ENCODE peak calls at places on chromosome 10, in six cellular contexts. T is ovary, D is heart left ventricle, K is A549, V is K562, A is body of pancreas. E is an unnamed sample.

GRCh38 chr10:73931767-73932624 is 21.1 kb downstream of the PLAU start:
- DNase-seq in V (peak), T (no peak), D (no peak), K (peak), A (peak), E (no peak)

GRCh38 chr10:36608251-36608650 is 517.1 kb upstream of the ANKRD30A start:
- DNase-seq in D (no peak), A (no peak), T (no peak), V (no peak), K (no peak), E (no peak)

GRCh38 chr10:103470755-103471653 is 8.0 kb downstream of the CALHM3 start:
- DNase-seq in D (peak), K (no peak), V (peak), A (no peak), T (no peak), E (peak)

GRCh38 chr10:32142646-32143045 is 86.4 kb upstream of the KIF5B start:
- DNase-seq in V (no peak), D (no peak), A (no peak), T (no peak), K (no peak), E (no peak)

GRCh38 chr10:26706206-26706605 is 8.7 kb downstream of the PDSS1 start:
- DNase-seq in D (no peak), T (no peak), K (no peak), V (no peak), A (no peak), E (no peak)

GRCh38 chr10:125161570-125162139 is 1.3 kb upstream of the CTBP2 start:
- DNase-seq in K (no peak), V (no peak), A (peak), D (no peak), T (no peak), E (no peak)

GRCh38 chr10:127840884-127841283 is 51.9 kb downstream of the CLRN3 start:
- DNase-seq in T (no peak), K (no peak), A (no peak), D (no peak), V (no peak), E (no peak)

GRCh38 chr10:1449806-1450205 is 287.5 kb downstream of the ADARB2 start:
- DNase-seq in V (no peak), T (no peak), K (no peak), D (no peak), A (no peak), E (no peak)

GRCh38 chr10:87585565-87586514 is 73.8 kb upstream of the PAPSS2 start:
- DNase-seq in K (peak), D (no peak), V (peak), T (no peak), A (peak), E (no peak)

GRCh38 chr10:126009590-126009989 is 113.2 kb downstream of the FANK1 start:
- DNase-seq in T (no peak), D (no peak), K (no peak), A (no peak), V (no peak), E (no peak)

GRCh38 chr10:8543361-8544056 is 489.0 kb downstream of the GATA3 start:
- DNase-seq in K (no peak), V (no peak), D (no peak), T (no peak), A (no peak), E (no peak)

GRCh38 chr10:90969947-90970673 is 49.2 kb upstream of the ANKRD1 start:
- DNase-seq in D (no peak), A (no peak), K (no peak), V (no peak), T (no peak), E (no peak)

GRCh38 chr10:86300399-86300925 is 66.1 kb downstream of the GRID1 start:
- DNase-seq in A (no peak), T (no peak), D (no peak), K (no peak), V (no peak), E (no peak)

GRCh38 chr10:63553473-63553872 is 32.3 kb downstream of the REEP3 start:
- DNase-seq in T (no peak), A (no peak), V (no peak), K (no peak), D (no peak), E (no peak)

GRCh38 chr10:28939352-28940157 is 262.2 kb downstream of the BAMBI start:
- DNase-seq in K (peak), T (peak), V (peak), D (peak), A (peak), E (peak)

GRCh38 chr10:118543714-118544400 is 51.6 kb downstream of the PRLHR start:
- DNase-seq in D (no peak), K (peak), A (peak), V (peak), T (no peak), E (peak)

GRCh38 chr10:130989670-130990247 is 321.8 kb downstream of the TCERG1L start:
- DNase-seq in D (no peak), V (no peak), T (no peak), K (no peak), A (no peak), E (no peak)

GRCh38 chr10:70296406-70296899 is 12.6 kb upstream of the NPFFR1 start:
- DNase-seq in A (peak), D (peak), K (peak), V (peak), T (peak), E (peak)

GRCh38 chr10:82089327-82089726 is 214.3 kb downstream of the NRG3 start:
- DNase-seq in D (no peak), K (no peak), T (no peak), A (no peak), V (no peak), E (no peak)

GRCh38 chr10:18666810-18667209 is 7.6 kb downstream of the ARL5B start:
- DNase-seq in V (no peak), K (no peak), D (no peak), A (no peak), T (no peak), E (no peak)

GRCh38 chr10:67858971-67859370 is 21.0 kb upstream of the DNAJC12 start:
- DNase-seq in D (no peak), K (no peak), A (no peak), T (no peak), V (no peak), E (no peak)

GRCh38 chr10:6045600-6046457 is 16.3 kb downstream of the IL2RA start:
- DNase-seq in K (no peak), A (no peak), V (no peak), D (no peak), T (no peak), E (no peak)

GRCh38 chr10:9096288-9096687 is 1041.8 kb downstream of the GATA3 start:
- DNase-seq in A (no peak), T (no peak), D (no peak), K (no peak), V (no peak), E (no peak)

DNA sequence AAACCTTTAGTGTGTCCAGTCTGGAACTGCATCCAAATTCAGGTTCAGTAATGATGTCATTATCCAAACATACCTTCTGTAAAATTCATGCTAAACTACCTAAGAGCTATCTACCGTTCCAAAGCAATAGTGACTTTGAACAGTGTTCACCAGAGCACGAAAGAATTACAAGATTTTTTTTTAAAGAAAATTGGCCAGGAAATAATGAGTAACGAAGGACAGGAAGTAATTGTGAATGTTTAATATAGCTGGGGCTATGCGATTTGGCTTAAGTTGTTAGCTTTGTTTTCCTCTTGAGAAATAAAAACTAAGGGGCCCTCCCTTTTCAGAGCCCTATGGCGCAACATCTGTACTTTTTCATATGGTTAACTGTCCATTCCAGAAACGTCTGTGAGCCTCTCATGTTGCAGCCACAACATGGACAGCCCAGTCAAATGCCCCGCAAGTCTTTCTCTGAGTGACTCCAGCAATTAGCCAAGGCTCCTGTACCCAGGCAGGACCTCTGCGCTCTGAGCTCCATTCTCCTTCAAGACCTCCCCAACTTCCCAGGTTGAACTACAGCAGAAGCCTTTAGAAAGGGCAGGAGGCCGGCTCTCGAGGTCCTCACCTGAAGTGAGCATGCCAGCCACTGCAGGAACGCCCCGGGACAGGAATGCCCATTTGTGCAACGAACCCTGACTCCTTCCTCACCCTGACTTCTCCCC is 622 bp upstream of the FAS start:
- DNase-seq in D (peak), V (no peak), T (peak), K (no peak), A (no peak), E (no peak)
- TF ChIP-seq POLR2A in D (peak), V (no peak), T (peak), K (no peak), A (no peak), E (no peak)

GRCh38 chr10:75407716-75408511 is 6.3 kb upstream of the ZNF503 start:
- DNase-seq in D (peak), A (peak), V (peak), K (no peak), T (peak), E (no peak)

GRCh38 chr10:75407296-75407715 is 5.7 kb upstream of the ZNF503 start:
- DNase-seq in V (no peak), D (no peak), A (peak), T (peak), K (no peak), E (no peak)

GRCh38 chr10:75408512-75408881 is 6.9 kb upstream of the ZNF503 start:
- DNase-seq in V (no peak), D (no peak), A (peak), K (peak), T (peak), E (no peak)

GRCh38 chr10:75410135-75410787 is 8.7 kb upstream of the ZNF503 start:
- DNase-seq in V (no peak), T (peak), A (no peak), K (no peak), D (no peak), E (no peak)

GRCh38 chr10:75408911-75409885 is 7.6 kb upstream of the ZNF503 start:
- DNase-seq in K (peak), T (peak), A (peak), V (peak), D (peak), E (peak)
- TF ChIP-seq POLR2A in K (no peak), T (peak), A (peak), V (no peak), D (no peak), E (no peak)

DNA sequence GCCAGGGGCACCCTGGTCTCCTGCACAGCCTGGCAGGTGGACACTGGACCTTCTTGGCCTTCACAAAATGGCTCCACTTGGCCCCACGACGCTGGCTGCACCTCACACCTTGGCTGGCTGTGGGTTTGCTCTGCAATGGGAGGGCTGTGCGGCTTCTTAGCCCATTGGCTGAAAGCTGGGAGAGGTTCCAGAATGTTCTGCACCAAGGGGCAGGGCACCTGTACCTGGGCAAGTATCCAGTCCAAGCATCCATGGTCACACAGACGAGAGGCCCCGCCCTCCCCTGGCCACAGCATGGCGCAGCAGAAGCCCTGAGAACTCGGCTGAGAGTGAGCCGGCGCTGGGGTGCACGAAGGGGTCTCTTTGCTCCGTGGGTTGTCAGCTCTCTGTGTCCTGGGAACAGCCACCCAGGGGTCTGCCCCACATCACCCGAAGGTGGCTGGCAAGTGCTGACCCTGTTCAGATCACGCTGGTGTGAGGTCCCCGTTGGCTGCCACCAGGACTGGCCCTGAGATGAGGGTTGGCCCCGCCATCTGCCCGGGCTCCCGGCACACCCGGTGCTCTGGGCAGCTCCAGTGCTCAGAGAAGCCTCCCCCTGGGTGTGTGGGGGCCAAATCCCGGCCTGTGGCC is 19.5 kb upstream of the ADGRA1 start:
- DNase-seq in V (no peak), K (no peak), D (no peak), T (no peak), A (no peak), E (no peak)
- TF ChIP-seq POLR2A in V (no peak), K (no peak), D (no peak), T (no peak), A (no peak), E (no peak)

GRCh38 chr10:98569878-98570277 is 123.1 kb upstream of the HPS1 start:
- DNase-seq in V (no peak), A (no peak), T (no peak), D (no peak), K (no peak), E (no peak)
- TF ChIP-seq POLR2A in V (no peak), A (no peak), T (no peak), D (no peak), K (no peak), E (no peak)

GRCh38 chr10:48207853-48208252 is 66.6 kb downstream of the FRMPD2 start:
- DNase-seq in D (no peak), V (no peak), T (no peak), A (no peak), K (no peak), E (no peak)

GRCh38 chr10:48206470-48207250 is 67.8 kb downstream of the FRMPD2 start:
- DNase-seq in V (no peak), A (no peak), T (no peak), D (no peak), K (no peak), E (no peak)

GRCh38 chr10:48211777-48212176 is 62.7 kb downstream of the FRMPD2 start:
- DNase-seq in T (no peak), V (no peak), A (no peak), D (no peak), K (no peak), E (no peak)

GRCh38 chr10:48210391-48210790 is 64.1 kb downstream of the FRMPD2 start:
- DNase-seq in V (no peak), K (no peak), A (no peak), D (no peak), T (no peak), E (no peak)

GRCh38 chr10:48209246-48209645 is 65.2 kb downstream of the FRMPD2 start:
- DNase-seq in K (no peak), T (no peak), V (no peak), A (no peak), D (no peak), E (no peak)
- TF ChIP-seq POLR2A in K (no peak), T (no peak), V (no peak), A (no peak), D (no peak), E (no peak)